ENCODE peak calls at places on chromosome 13, in ten cellular contexts. G is fibroblast of the aortic adventitia, U is astrocyte, M is adrenal gland, Y is transverse colon, O is AG04450, P is progenitor cell of endocrine pancreas, Q is lower leg skin, R is cardiac muscle cell, C is body of pancreas. Z is an unnamed sample.
A peak's percentile ranks its signal among the peaks of the same experiment; 100 is the strongest.

GRCh38 chr13:78608705-78609463 is 5.5 kb upstream of the POU4F1 start:
- DNase-seq in G (no peak), U (no peak), M (no peak), Y (no peak), O (no peak), P (no peak), Q (no peak), R (no peak), C (peak; percentile 11), Z (no peak)

GRCh38 chr13:93108111-93108581 is 118.5 kb upstream of the GPC6 start:
- DNase-seq in G (peak; percentile 2), U (peak; percentile 12), M (no peak), Y (no peak), O (no peak), P (no peak), Q (no peak), R (peak; percentile 27), C (no peak), Z (no peak)

GRCh38 chr13:49098198-49098597 is 121.9 kb upstream of the MLNR start:
- DNase-seq in G (peak; percentile 96), U (peak; percentile 99), M (peak; percentile 58), Y (no peak), O (peak; percentile 83), P (no peak), Q (no peak), R (peak; percentile 94), C (peak; percentile 29), Z (peak; percentile 97)

GRCh38 chr13:36807616-36808015 is 11.4 kb upstream of the RFXAP start:
- DNase-seq in G (no peak), U (no peak), M (no peak), Y (no peak), O (no peak), P (no peak), Q (no peak), R (no peak), C (no peak), Z (no peak)

GRCh38 chr13:110626510-110626909 is 11.2 kb downstream of the NAXD start:
- DNase-seq in G (no peak), U (no peak), M (no peak), Y (no peak), O (no peak), P (no peak), Q (no peak), R (no peak), C (no peak), Z (no peak)

GRCh38 chr13:113061796-113062425 is 43.7 kb upstream of the F7 start:
- DNase-seq in G (no peak), U (no peak), M (no peak), Y (no peak), O (no peak), P (no peak), Q (no peak), R (no peak), C (no peak), Z (no peak)

GRCh38 chr13:42119875-42120274 is 71.4 kb downstream of the DGKH start:
- DNase-seq in G (no peak), U (no peak), M (no peak), Y (no peak), O (no peak), P (no peak), Q (no peak), R (no peak), C (no peak), Z (no peak)

GRCh38 chr13:60759499-60759898 is 362.5 kb downstream of the TDRD3 start:
- DNase-seq in G (peak; percentile 4), U (peak; percentile 12), M (no peak), Y (no peak), O (no peak), P (no peak), Q (no peak), R (peak; percentile 14), C (peak; percentile 52), Z (no peak)

GRCh38 chr13:29503041-29503837 is 92.2 kb downstream of the SLC7A1 start:
- DNase-seq in G (peak; percentile 17), U (no peak), M (no peak), Y (no peak), O (no peak), P (peak; percentile 18), Q (no peak), R (peak; percentile 25), C (no peak), Z (no peak)

GRCh38 chr13:73722120-73722519 is 412.1 kb downstream of the KLF12 start:
- DNase-seq in G (peak; percentile 34), U (peak; percentile 82), M (no peak), Y (no peak), O (peak; percentile 8), P (no peak), Q (no peak), R (peak; percentile 49), C (no peak), Z (peak; percentile 65)

GRCh38 chr13:76976929-76977328 is 15.0 kb upstream of the CLN5 start:
- DNase-seq in G (no peak), U (no peak), M (no peak), Y (no peak), O (no peak), P (no peak), Q (no peak), R (no peak), C (no peak), Z (no peak)

GRCh38 chr13:76976488-76976887 is 15.4 kb upstream of the CLN5 start:
- DNase-seq in G (peak; percentile 59), U (peak; percentile 87), M (no peak), Y (no peak), O (no peak), P (no peak), Q (no peak), R (no peak), C (no peak), Z (peak; percentile 30)

GRCh38 chr13:76974618-76974975 is 17.3 kb upstream of the CLN5 start:
- DNase-seq in G (no peak), U (no peak), M (no peak), Y (no peak), O (no peak), P (no peak), Q (no peak), R (no peak), C (no peak), Z (no peak)

GRCh38 chr13:76973920-76974617 is 17.8 kb upstream of the CLN5 start:
- DNase-seq in G (no peak), U (no peak), M (no peak), Y (no peak), O (no peak), P (no peak), Q (no peak), R (no peak), C (no peak), Z (no peak)

DNA sequence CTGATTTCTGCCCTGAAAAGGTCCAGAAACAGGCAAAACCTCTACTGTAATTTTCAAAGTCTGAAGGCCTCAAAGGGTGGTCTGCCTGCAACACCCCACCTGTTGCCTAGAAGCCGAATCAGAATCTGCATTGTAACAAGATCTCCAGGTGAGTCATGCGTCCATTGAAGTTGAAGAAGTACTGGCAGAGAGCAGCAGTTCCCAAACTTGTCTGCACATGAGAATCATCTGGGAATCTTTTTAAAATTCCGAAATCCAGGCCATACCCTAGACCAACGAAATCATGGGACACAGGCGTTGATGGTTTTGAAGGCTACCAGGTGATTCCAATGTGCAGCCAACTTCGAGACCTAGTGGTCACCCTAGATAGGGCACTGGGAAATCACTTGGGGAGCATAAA is 16.0 kb upstream of the CLN5 start:
- DNase-seq in G (no peak), U (no peak), M (no peak), Y (no peak), O (no peak), P (no peak), Q (no peak), R (no peak), C (no peak), Z (no peak)
- TF ChIP-seq CTCF in G (no peak), U (no peak), M (no peak), Y (no peak), O (no peak), P (no peak), Q (no peak), R (no peak), C (no peak), Z (no peak)

GRCh38 chr13:44404261-44405139 is 30.9 kb downstream of the SERP2 start:
- DNase-seq in G (no peak), U (no peak), M (no peak), Y (peak; percentile 38), O (no peak), P (no peak), Q (no peak), R (no peak), C (no peak), Z (no peak)
- TF ChIP-seq CTCF in G (no peak), U (no peak), M (no peak), Y (no peak), O (no peak), P (no peak), Q (no peak), R (no peak), C (no peak), Z (no peak)

GRCh38 chr13:47598340-47598911 is 402.6 kb downstream of the SUCLA2 start:
- DNase-seq in G (peak; percentile 46), U (no peak), M (no peak), Y (no peak), O (no peak), P (no peak), Q (no peak), R (peak; percentile 22), C (no peak), Z (no peak)
- TF ChIP-seq CTCF in G (peak; percentile 47), U (peak; percentile 36), M (peak; percentile 25), Y (no peak), O (peak; percentile 37), P (peak; percentile 42), Q (no peak), R (peak; percentile 30), C (peak; percentile 31), Z (peak; percentile 73)

DNA sequence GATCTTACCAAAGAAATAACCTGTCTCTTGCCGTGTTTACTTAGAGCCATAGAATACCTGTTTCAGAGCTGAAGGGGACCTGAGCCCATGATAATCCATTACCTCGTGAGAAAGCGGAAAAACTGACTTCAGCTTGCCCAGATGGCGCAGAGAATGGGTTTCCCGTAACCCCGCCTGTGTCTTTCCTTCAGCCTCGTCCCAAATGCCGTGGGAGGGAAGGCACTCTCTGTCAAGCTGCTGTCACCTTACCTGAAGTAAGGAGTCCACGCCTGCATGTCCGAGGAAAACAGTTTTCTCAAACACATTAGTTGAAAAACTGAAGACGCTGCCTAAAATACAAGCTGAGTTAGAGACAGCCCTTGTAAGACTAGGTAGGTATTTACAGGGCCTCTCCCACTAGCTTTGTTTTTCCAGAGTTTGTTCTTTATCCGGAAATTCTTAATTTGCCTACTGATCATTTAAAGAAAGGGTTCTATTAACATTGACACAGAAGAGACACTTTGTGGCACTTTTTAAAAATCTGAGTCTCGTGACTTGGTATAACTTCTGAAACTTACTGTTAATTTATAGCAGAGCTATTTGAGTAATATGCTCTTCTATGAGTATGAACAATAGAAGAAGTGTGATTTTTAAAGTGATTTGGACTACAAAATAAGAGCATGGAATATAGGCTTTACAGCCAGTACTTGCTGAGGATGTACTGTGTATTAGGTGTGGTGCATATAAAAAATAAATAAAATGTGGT is 1.3 kb upstream of the INTS6 start:
- DNase-seq in G (peak; percentile 26), U (no peak), M (peak; percentile 44), Y (peak; percentile 33), O (no peak), P (no peak), Q (peak; percentile 86), R (no peak), C (no peak), Z (no peak)
- TF ChIP-seq CTCF in G (no peak), U (no peak), M (no peak), Y (no peak), O (no peak), P (no peak), Q (no peak), R (no peak), C (no peak), Z (no peak)

Z was measured in HFFc6.